ENCODE peak calls at places on chromosomes 12 and 14, in ten cellular contexts. N is fibroblast of lung, Z is GM23248, X is endodermal cell, T is mesendoderm, R is IMR-90, C is HepG2, H is SK-N-MC, W is endothelial cell of umbilical vein, I is MM.1S. Q is an unnamed sample.

GRCh38 chr12:4164591-4165558 is 108.7 kb upstream of the CCND2 start:
- DNase-seq in N (peak; percentile 73), Z (peak; percentile 64), X (peak; percentile 93), T (peak; percentile 92), R (peak; percentile 75), C (no peak), H (no peak), W (peak; percentile 54), I (no peak), Q (no peak)

GRCh38 chr12:94570161-94570560 is 80.2 kb downstream of the TMCC3 start:
- DNase-seq in N (peak; percentile 19), Z (peak; percentile 24), X (no peak), T (no peak), R (peak; percentile 28), C (no peak), H (no peak), W (peak; percentile 87), I (no peak), Q (no peak)

GRCh38 chr12:121513464-121514183 is 67.2 kb downstream of the KDM2B start:
- DNase-seq in N (no peak), Z (no peak), X (peak; percentile 97), T (peak; percentile 85), R (no peak), C (peak; percentile 78), H (no peak), W (no peak), I (peak; percentile 6), Q (peak; percentile 82)

GRCh38 chr12:77064891-77065360 is 443 bp downstream of the E2F7 start:
- DNase-seq in N (no peak), Z (no peak), X (no peak), T (no peak), R (no peak), C (no peak), H (no peak), W (no peak), I (peak; percentile 23), Q (peak; percentile 60)

GRCh38 chr12:13784504-13784903 is 196.9 kb downstream of the GRIN2B start:
- DNase-seq in N (no peak), Z (peak; percentile 2), X (no peak), T (no peak), R (no peak), C (no peak), H (no peak), W (no peak), I (no peak), Q (no peak)

GRCh38 chr14:78156196-78156595 is 14.0 kb upstream of the NRXN3 start:
- DNase-seq in N (no peak), Z (no peak), X (no peak), T (no peak), R (no peak), C (no peak), H (no peak), W (no peak), I (no peak), Q (no peak)

GRCh38 chr12:52804029-52804428 is 8.1 kb upstream of the KRT3 start:
- DNase-seq in N (no peak), Z (no peak), X (no peak), T (no peak), R (no peak), C (no peak), H (no peak), W (no peak), I (no peak), Q (no peak)

GRCh38 chr14:91228112-91229004 is 16.1 kb downstream of the GPR68 start:
- DNase-seq in N (peak; percentile 62), Z (peak; percentile 78), X (peak; percentile 83), T (peak; percentile 27), R (peak; percentile 84), C (no peak), H (no peak), W (peak; percentile 75), I (no peak), Q (no peak)

GRCh38 chr12:48004941-48005749 is 869 bp upstream of the COL2A1 start:
- DNase-seq in N (no peak), Z (no peak), X (peak; percentile 90), T (peak; percentile 51), R (no peak), C (no peak), H (no peak), W (no peak), I (no peak), Q (no peak)

GRCh38 chr12:59077153-59077930 is 157.0 kb upstream of the LRIG3 start:
- DNase-seq in N (peak; percentile 42), Z (peak; percentile 22), X (peak; percentile 56), T (peak; percentile 16), R (peak; percentile 24), C (no peak), H (no peak), W (peak; percentile 93), I (no peak), Q (no peak)

GRCh38 chr12:50825372-50825838 is 17.3 kb upstream of the TMPRSS12 start:
- DNase-seq in N (peak; percentile 89), Z (peak; percentile 86), X (no peak), T (peak; percentile 23), R (peak; percentile 83), C (peak; percentile 62), H (peak; percentile 73), W (peak; percentile 78), I (peak; percentile 79), Q (peak; percentile 87)

GRCh38 chr12:54126696-54127537 is 61.9 kb downstream of the SMUG1 start:
- DNase-seq in N (peak; percentile 25), Z (peak; percentile 83), X (peak; percentile 87), T (peak; percentile 30), R (no peak), C (no peak), H (no peak), W (no peak), I (no peak), Q (no peak)

DNA sequence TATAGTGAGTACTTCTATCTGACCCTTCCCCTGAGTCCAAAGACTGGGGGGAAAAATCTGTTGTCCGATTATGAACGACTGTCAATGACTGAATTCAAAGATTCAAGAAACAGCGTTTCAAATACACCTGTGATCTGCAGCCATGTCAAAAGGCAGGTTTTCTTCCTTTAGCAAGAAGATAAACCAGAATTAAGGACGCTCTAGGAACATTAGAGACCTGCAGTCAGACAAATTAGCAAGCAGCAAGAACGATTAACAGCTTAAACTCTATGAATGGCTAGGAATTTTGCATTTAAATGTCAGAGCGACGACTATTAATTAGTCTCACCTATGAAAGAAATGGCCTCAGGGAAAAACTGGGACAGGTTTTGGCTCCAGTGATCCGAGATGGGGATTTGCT is 2.0 kb downstream of the DUSP6 start:
- DNase-seq in N (no peak), Z (no peak), X (no peak), T (peak; percentile 31), R (no peak), C (no peak), H (no peak), W (peak; percentile 25), I (peak; percentile 24), Q (peak; percentile 55)
- H3K27ac ChIP-seq in N (peak overlapping the region; percentile 96), Z (peak overlapping the region; percentile 96), X (peak overlapping the region; percentile 69), T (peak overlapping the region; percentile 97), R (peak overlapping the region; percentile 90), C (peak overlapping the region; percentile 99), H (no peak overlapping the region), W (peak overlapping the region; percentile 83), I (peak overlapping the region; percentile 94), Q (peak overlapping the region; percentile 94)

GRCh38 chr14:72559227-72559626 is 334.7 kb downstream of the DPF3 start:
- DNase-seq in N (peak; percentile 29), Z (no peak), X (peak; percentile 55), T (peak; percentile 30), R (no peak), C (no peak), H (no peak), W (peak; percentile 39), I (no peak), Q (no peak)
- H3K9ac ChIP-seq in N (no peak overlapping the region), Z (no peak overlapping the region), X (no peak overlapping the region), T (no peak overlapping the region), R (no peak overlapping the region), C (no peak overlapping the region), H (no peak overlapping the region), W (no peak overlapping the region), I (no peak overlapping the region), Q (no peak overlapping the region)

GRCh38 chr14:74578479-74578878 is 33.6 kb downstream of the LTBP2 start:
- DNase-seq in N (no peak), Z (no peak), X (no peak), T (no peak), R (no peak), C (no peak), H (no peak), W (no peak), I (no peak), Q (no peak)
- H3K27ac ChIP-seq in N (peak overlapping the region; percentile 16), Z (peak overlapping the region; percentile 78), X (no peak overlapping the region), T (no peak overlapping the region), R (no peak overlapping the region), C (no peak overlapping the region), H (no peak overlapping the region), W (no peak overlapping the region), I (no peak overlapping the region), Q (no peak overlapping the region)

GRCh38 chr12:132489602-132490239 is at the start of gene FBRSL1:
- DNase-seq in N (peak; percentile 84), Z (peak; percentile 96), X (peak; percentile 99), T (peak; percentile 80), R (peak; percentile 80), C (peak; percentile 72), H (no peak), W (peak; percentile 76), I (peak; percentile 80), Q (peak; percentile 92)

GRCh38 chr12:132489078-132489601 is 811 bp upstream of the FBRSL1 start:
- DNase-seq in N (no peak), Z (peak; percentile 37), X (no peak), T (no peak), R (no peak), C (no peak), H (no peak), W (peak; percentile 12), I (no peak), Q (no peak)

GRCh38 chr12:132486576-132486975 is 3.4 kb upstream of the FBRSL1 start:
- DNase-seq in N (no peak), Z (no peak), X (no peak), T (no peak), R (no peak), C (no peak), H (no peak), W (no peak), I (no peak), Q (no peak)

GRCh38 chr12:132487311-132487741 is 2.6 kb upstream of the FBRSL1 start:
- DNase-seq in N (no peak), Z (no peak), X (no peak), T (no peak), R (no peak), C (no peak), H (no peak), W (no peak), I (no peak), Q (no peak)

DNA sequence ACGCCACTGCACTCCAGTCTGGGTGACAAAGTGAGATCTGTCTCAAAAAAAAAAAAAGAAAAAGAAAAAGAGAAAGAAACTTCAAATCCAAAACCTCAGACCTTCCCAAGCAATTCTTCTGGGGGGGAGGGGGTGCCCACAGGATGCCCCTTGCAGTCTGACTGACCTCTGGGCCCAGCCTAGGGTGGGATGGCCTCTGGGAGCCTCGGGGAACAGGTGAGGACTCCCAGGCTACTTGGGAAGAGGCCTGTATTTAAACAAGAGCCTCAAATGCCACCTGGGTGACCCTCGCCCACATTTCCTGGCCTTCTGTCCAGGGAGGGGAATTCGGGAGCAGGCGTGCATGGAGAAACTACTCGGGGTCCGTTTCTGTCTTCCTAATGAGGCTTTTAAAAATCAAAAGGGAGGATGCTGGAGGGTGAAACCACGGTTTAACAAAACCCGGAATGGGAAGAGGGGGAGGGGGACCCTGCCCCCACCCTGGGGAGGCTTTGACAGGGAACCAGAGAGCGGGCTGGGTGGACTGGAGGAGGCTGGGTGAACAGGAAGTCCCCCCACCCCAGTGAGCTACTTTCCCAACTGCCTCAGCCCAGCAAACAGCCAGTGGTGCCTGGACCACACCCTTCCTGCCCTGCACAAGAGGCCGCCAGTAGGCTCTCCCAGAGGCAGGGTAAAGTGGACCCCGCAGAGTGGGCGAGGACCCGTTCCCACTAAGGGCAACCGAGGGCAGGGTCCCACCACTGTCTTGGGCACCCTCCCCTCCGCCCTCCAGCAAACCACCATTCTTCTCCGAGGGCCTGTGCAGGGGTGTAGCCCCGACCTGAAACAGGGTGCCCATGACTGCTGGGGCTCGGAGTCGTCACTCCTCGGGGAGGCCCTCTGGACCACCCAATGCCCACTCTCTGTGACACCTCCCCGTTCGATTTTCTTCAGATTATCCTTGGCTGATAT is 1.5 kb upstream of the FBRSL1 start:
- DNase-seq in N (no peak), Z (no peak), X (no peak), T (no peak), R (no peak), C (no peak), H (no peak), W (no peak), I (no peak), Q (no peak)
- H3K9ac ChIP-seq in N (no peak overlapping the region), Z (no peak overlapping the region), X (no peak overlapping the region), T (no peak overlapping the region), R (no peak overlapping the region), C (no peak overlapping the region), H (no peak overlapping the region), W (no peak overlapping the region), I (no peak overlapping the region), Q (no peak overlapping the region)

Q was measured in Karpas-422.